ENCODE peak calls at places on chromosomes 11 and 22, in eight cellular contexts. G is CD4-positive, CD25-positive, alpha-beta regulatory T cell; F is HAP-1; N is IMR-90; R is pancreas; C is left ventricle myocardium inferior; X is prostate gland; J is H7. E is an unnamed sample.

GRCh38 chr11:134447696-134448095 is 35.7 kb upstream of the B3GAT1 start:
- DNase-seq in F (no peak), C (no peak), J (no peak), G (no peak), R (no peak), X (no peak), N (no peak), E (no peak)

GRCh38 chr22:41530612-41531421 is 13.5 kb downstream of the POLR3H start:
- DNase-seq in G (no peak), J (no peak), X (no peak), R (peak; percentile 74), N (no peak), F (no peak), C (no peak), E (no peak)

GRCh38 chr22:29480512-29481264 is 670 bp downstream of the NEFH start:
- DNase-seq in N (peak; percentile 56), G (peak; percentile 14), J (peak; percentile 87), F (no peak), X (no peak), C (peak; percentile 16), R (no peak), E (no peak)

GRCh38 chr22:37229805-37230672 is 14.0 kb downstream of the RAC2 start:
- DNase-seq in F (no peak), X (no peak), N (peak; percentile 51), C (peak; percentile 46), R (no peak), G (peak; percentile 89), J (peak; percentile 58), E (no peak)

GRCh38 chr11:69700278-69701140 is 3.3 kb downstream of the FGF19 start:
- DNase-seq in N (peak; percentile 75), C (peak; percentile 78), G (no peak), J (peak; percentile 90), F (peak; percentile 30), X (no peak), R (no peak), E (no peak)

GRCh38 chr11:45180158-45180887 is 33.9 kb downstream of the PRDM11 start:
- DNase-seq in N (no peak), C (peak; percentile 58), X (peak; percentile 58), R (peak; percentile 91), J (peak; percentile 95), G (no peak), F (peak; percentile 9), E (no peak)

GRCh38 chr11:56292154-56292553 is at the start of gene OR8H1:
- DNase-seq in X (no peak), F (no peak), N (no peak), J (no peak), G (no peak), R (no peak), C (no peak), E (no peak)

GRCh38 chr11:105297463-105297862 is 157.9 kb upstream of the CARD18 start:
- DNase-seq in J (no peak), X (no peak), F (no peak), R (no peak), N (peak; percentile 73), C (no peak), G (no peak), E (no peak)

GRCh38 chr22:44870021-44870420 is 117.6 kb downstream of the ARHGAP8 start:
- DNase-seq in G (no peak), F (no peak), R (no peak), J (peak; percentile 67), C (no peak), X (no peak), N (peak; percentile 49), E (no peak)

GRCh38 chr11:72191961-72192381 is at the start of gene FOLR1:
- DNase-seq in N (no peak), G (no peak), R (no peak), F (peak; percentile 50), C (no peak), J (peak; percentile 67), X (no peak), E (no peak)

GRCh38 chr22:46595545-46595944 is 24.6 kb upstream of the GRAMD4 start:
- DNase-seq in X (no peak), R (no peak), J (no peak), G (no peak), N (no peak), C (no peak), F (no peak), E (no peak)

GRCh38 chr11:117996058-117996457 is 9.9 kb downstream of the IL10RA start:
- DNase-seq in F (no peak), G (no peak), R (no peak), N (no peak), C (no peak), X (no peak), J (no peak), E (no peak)

GRCh38 chr11:45110562-45110961 is 35.9 kb upstream of the PRDM11 start:
- DNase-seq in R (no peak), X (peak; percentile 65), G (peak; percentile 65), C (no peak), F (peak; percentile 61), J (peak; percentile 86), N (peak; percentile 68), E (peak; percentile 89)

GRCh38 chr22:28246392-28246791 is 327.3 kb upstream of the PITPNB start:
- DNase-seq in J (no peak), X (no peak), C (no peak), F (no peak), G (no peak), N (peak; percentile 72), R (no peak), E (no peak)

GRCh38 chr11:69962152-69962551 is 116.0 kb upstream of the ANO1 start:
- DNase-seq in X (no peak), C (no peak), F (no peak), J (no peak), G (no peak), N (peak; percentile 42), R (no peak), E (no peak)

GRCh38 chr11:83827940-83828554 is 541.9 kb upstream of the CCDC90B start:
- DNase-seq in G (no peak), F (peak; percentile 68), X (no peak), N (peak; percentile 52), C (no peak), R (no peak), J (no peak), E (no peak)
- H3K4me3 ChIP-seq in G (no peak overlapping the region), F (no peak overlapping the region), X (no peak overlapping the region), N (peak overlapping the region; percentile 29), C (peak overlapping the region; percentile 32), R (no peak overlapping the region), J (no peak overlapping the region), E (peak overlapping the region; percentile 46)

GRCh38 chr11:73342633-73343032 is 33.6 kb upstream of the RELT start:
- DNase-seq in J (peak; percentile 90), X (no peak), G (no peak), R (no peak), C (no peak), N (no peak), F (no peak), E (no peak)
- H3K4me3 ChIP-seq in J (peak overlapping the region; percentile 27), X (peak overlapping the region; percentile 34), G (no peak overlapping the region), R (peak overlapping the region; percentile 41), C (peak overlapping the region; percentile 57), N (no peak overlapping the region), F (no peak overlapping the region), E (peak overlapping the region; percentile 58)

GRCh38 chr11:8685306-8685705 is 2.7 kb downstream of the RPL27A start:
- DNase-seq in X (no peak), C (no peak), N (no peak), R (no peak), J (no peak), G (no peak), F (no peak), E (no peak)

GRCh38 chr11:8683115-8683807 is 669 bp downstream of the RPL27A start:
- DNase-seq in G (no peak), R (no peak), X (no peak), N (no peak), J (no peak), C (no peak), F (no peak), E (no peak)

GRCh38 chr11:8686325-8686724 is 3.7 kb downstream of the RPL27A start:
- DNase-seq in C (no peak), X (no peak), G (no peak), N (no peak), J (no peak), F (no peak), R (no peak), E (no peak)

GRCh38 chr11:8684600-8685290 is 2.2 kb downstream of the RPL27A start:
- DNase-seq in X (no peak), J (no peak), C (no peak), F (no peak), G (no peak), N (no peak), R (no peak), E (no peak)

GRCh38 chr11:8685820-8686219 is 3.2 kb downstream of the RPL27A start:
- DNase-seq in J (no peak), F (no peak), X (no peak), N (no peak), R (no peak), G (no peak), C (no peak), E (no peak)
- H3K4me3 ChIP-seq in J (no peak overlapping the region), F (no peak overlapping the region), X (no peak overlapping the region), N (no peak overlapping the region), R (no peak overlapping the region), G (no peak overlapping the region), C (no peak overlapping the region), E (no peak overlapping the region)

GRCh38 chr22:30575011-30575671 is 676 bp upstream of the GAL3ST1 start:
- DNase-seq in J (peak; percentile 86), G (no peak), R (no peak), F (no peak), X (no peak), N (peak; percentile 70), C (peak; percentile 30), E (no peak)

GRCh38 chr22:30575859-30576258 is 1.4 kb upstream of the GAL3ST1 start:
- DNase-seq in J (peak; percentile 53), G (no peak), N (no peak), R (peak; percentile 81), C (no peak), X (no peak), F (no peak), E (no peak)

GRCh38 chr22:30573594-30574094 is 821 bp downstream of the GAL3ST1 start:
- DNase-seq in F (no peak), R (no peak), N (no peak), J (peak; percentile 74), G (no peak), X (no peak), C (no peak), E (no peak)

GRCh38 chr22:30572840-30573593 is 1.4 kb downstream of the GAL3ST1 start:
- DNase-seq in X (no peak), C (no peak), F (no peak), R (no peak), G (no peak), N (no peak), J (peak; percentile 43), E (no peak)

DNA sequence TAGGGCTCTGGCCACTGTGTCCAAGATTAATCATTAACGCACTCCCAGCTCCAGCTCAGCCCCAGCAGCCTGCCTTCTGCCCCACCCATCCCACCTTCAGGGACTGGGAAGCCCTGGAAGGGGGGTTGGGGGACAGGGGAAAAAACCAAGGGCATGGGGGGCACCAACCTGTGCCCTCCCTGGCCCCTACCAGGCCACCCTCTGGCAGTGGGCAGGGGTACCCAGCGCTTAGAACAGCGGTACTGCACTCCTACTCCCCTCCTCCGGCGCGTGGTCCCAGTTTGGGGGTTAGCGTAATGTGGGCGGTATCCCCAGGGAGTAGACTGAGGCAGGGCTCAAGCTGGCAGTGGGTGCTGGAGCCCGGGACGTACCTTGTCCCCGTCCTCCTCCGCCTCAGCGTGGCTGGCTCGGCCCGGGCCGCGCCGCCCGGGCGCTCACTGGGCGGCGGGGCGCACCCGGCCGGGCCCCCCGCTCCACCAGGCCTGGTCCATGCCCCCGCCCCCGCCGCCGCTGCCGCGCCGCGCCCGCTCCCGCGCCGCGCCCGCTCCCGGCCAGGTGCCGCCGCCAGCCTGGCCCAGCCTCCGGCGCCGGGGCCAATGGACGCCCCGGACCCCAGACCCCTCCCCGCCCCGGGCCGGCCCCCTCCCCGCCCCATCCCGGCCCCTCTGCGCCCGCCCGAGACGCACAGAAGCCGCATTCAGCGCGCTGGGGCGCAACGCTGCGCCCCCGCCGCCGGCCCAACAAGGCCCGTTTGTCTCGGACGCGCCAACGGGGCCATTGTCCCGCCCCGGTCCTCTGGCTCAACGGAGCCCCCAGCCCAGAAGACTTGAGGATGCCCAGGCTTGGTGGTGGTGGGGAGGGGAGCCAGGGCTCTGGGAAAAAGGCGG is at the start of gene GAL3ST1:
- DNase-seq in G (no peak), R (no peak), N (no peak), X (no peak), C (no peak), F (no peak), J (peak; percentile 99), E (no peak)
- H3K4me3 ChIP-seq in G (no peak within 1 kb of the TSS), R (peak within 1 kb of the TSS; percentile 48), N (no peak within 1 kb of the TSS), X (peak within 1 kb of the TSS; percentile 21), C (peak within 1 kb of the TSS; percentile 32), F (no peak within 1 kb of the TSS), J (peak within 1 kb of the TSS; percentile 57), E (peak within 1 kb of the TSS; percentile 25)

E was measured in esophagus muscularis mucosa.